ENCODE peak calls at places on chromosome 14, in ten cellular contexts. O is CD8-positive, alpha-beta T cell; T is progenitor cell of endocrine pancreas; J is cardiac muscle cell; A is mesothelial cell of epicardium; R is dorsolateral prefrontal cortex; S is Calu3; B is HFF-Myc; D is AG09319; C is MCF 10A. N is an unnamed sample.

GRCh38 chr14:89368490-89369477 is 48.2 kb downstream of the FOXN3 start:
- DNase-seq in J (peak; percentile 25), R (no peak), O (no peak), C (no peak), B (no peak), S (no peak), D (no peak), T (no peak), A (no peak), N (no peak)

GRCh38 chr14:74500417-74501134 is 7.0 kb downstream of the ISCA2 start:
- DNase-seq in S (no peak), J (no peak), A (no peak), R (no peak), C (no peak), T (no peak), O (no peak), D (no peak), B (no peak), N (no peak)

GRCh38 chr14:20343855-20344205 is 395 bp downstream of the PARP2 start:
- DNase-seq in T (no peak), C (no peak), O (no peak), A (no peak), D (no peak), B (no peak), S (no peak), J (no peak), R (no peak), N (no peak)

GRCh38 chr14:79011920-79012204 is 841.7 kb downstream of the NRXN3 start:
- DNase-seq in S (no peak), T (no peak), D (no peak), O (no peak), J (no peak), A (no peak), B (no peak), C (no peak), R (no peak), N (no peak)

GRCh38 chr14:59699422-59699821 is 122.8 kb upstream of the CCDC175 start:
- DNase-seq in S (no peak), R (no peak), T (no peak), A (no peak), J (no peak), D (no peak), C (no peak), O (no peak), B (no peak), N (no peak)

GRCh38 chr14:58133739-58134138 is 18.3 kb downstream of the ARMH4 start:
- DNase-seq in D (no peak), J (no peak), R (no peak), B (no peak), C (peak; percentile 43), O (no peak), T (no peak), A (no peak), S (no peak), N (no peak)

GRCh38 chr14:28784262-28785021 is 17.9 kb downstream of the FOXG1 start:
- DNase-seq in R (no peak), D (no peak), O (no peak), A (no peak), B (no peak), C (no peak), S (no peak), T (no peak), J (no peak), N (no peak)

GRCh38 chr14:49485290-49485689 is 100.9 kb downstream of the RPS29 start:
- DNase-seq in C (no peak), D (no peak), O (no peak), J (no peak), S (no peak), T (no peak), A (no peak), B (no peak), R (no peak), N (no peak)

GRCh38 chr14:60164717-60165546 is at the start of gene DHRS7:
- DNase-seq in S (peak; percentile 82), B (no peak), R (peak; percentile 89), A (peak; percentile 78), D (peak; percentile 57), O (peak; percentile 81), T (peak; percentile 72), C (peak; percentile 79), J (peak; percentile 87), N (peak; percentile 71)

GRCh38 chr14:102042699-102043098 is 44.1 kb downstream of the HSP90AA1 start:
- DNase-seq in B (no peak), T (no peak), R (no peak), J (no peak), D (no peak), C (no peak), S (no peak), A (no peak), O (no peak), N (no peak)

GRCh38 chr14:91509083-91509877 is 830 bp downstream of the PPP4R3A start:
- DNase-seq in A (peak; percentile 53), B (no peak), R (peak; percentile 57), S (peak; percentile 37), J (peak; percentile 63), T (peak; percentile 26), O (peak; percentile 67), C (peak; percentile 37), D (no peak), N (peak; percentile 18)

GRCh38 chr14:75126121-75126544 is 715 bp downstream of the NEK9 start:
- DNase-seq in D (no peak), T (no peak), C (no peak), B (no peak), R (no peak), A (no peak), S (no peak), O (no peak), J (no peak), N (no peak)

GRCh38 chr14:76918751-76919421 is 92.7 kb downstream of the LRRC74A start:
- DNase-seq in R (peak; percentile 88), J (peak; percentile 58), O (no peak), A (peak; percentile 81), T (no peak), D (peak; percentile 99), C (peak; percentile 98), S (peak; percentile 92), B (peak; percentile 93), N (no peak)

GRCh38 chr14:96263347-96264199 is 7.6 kb downstream of the BDKRB1 start:
- DNase-seq in J (no peak), T (no peak), B (no peak), D (no peak), O (no peak), S (no peak), R (no peak), C (no peak), A (no peak), N (no peak)

GRCh38 chr14:21825147-21825743 is 151.6 kb upstream of the OR4E1 start:
- DNase-seq in J (peak; percentile 53), S (peak; percentile 20), O (no peak), T (no peak), D (no peak), C (peak; percentile 52), R (no peak), A (no peak), B (no peak), N (peak; percentile 4)
- TF ChIP-seq CTCF in J (peak; percentile 51), S (peak; percentile 23), O (peak; percentile 66), T (peak; percentile 64), D (no peak), C (peak; percentile 37), R (no peak), A (peak; percentile 10), B (peak; percentile 14), N (peak; percentile 62)

GRCh38 chr14:25233613-25234012 is 183.7 kb upstream of the STXBP6 start:
- DNase-seq in R (no peak), A (no peak), C (no peak), D (no peak), S (no peak), J (no peak), B (no peak), T (no peak), O (no peak), N (no peak)

GRCh38 chr14:25239170-25239569 is 189.2 kb upstream of the STXBP6 start:
- DNase-seq in B (no peak), O (no peak), C (no peak), R (no peak), J (no peak), S (no peak), A (no peak), D (no peak), T (no peak), N (no peak)

DNA sequence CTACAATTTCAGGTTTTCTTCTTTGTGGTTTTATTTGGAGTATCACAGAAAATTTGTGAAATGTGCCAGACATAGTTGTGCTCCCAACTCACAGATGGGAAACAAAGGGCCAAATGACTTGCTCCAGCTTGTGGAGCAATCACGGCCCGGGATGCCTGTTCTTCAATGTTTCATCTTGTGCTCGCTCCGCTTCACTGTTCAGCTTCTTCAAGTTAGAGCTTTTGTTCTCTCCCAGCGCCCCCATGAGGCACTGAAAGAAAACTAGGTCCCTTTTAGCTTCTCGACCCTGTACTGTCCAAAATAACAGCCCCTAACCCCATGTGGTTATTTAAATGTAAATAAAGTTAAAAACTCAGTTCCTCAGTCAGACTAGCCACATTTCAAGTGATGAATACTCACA is 187.9 kb upstream of the STXBP6 start:
- DNase-seq in S (peak; percentile 18), D (no peak), B (no peak), A (no peak), T (no peak), O (no peak), J (peak; percentile 40), R (no peak), C (no peak), N (no peak)
- TF ChIP-seq CTCF in S (no peak), D (no peak), B (peak; percentile 43), A (no peak), T (peak; percentile 48), O (no peak), J (peak; percentile 26), R (peak; percentile 29), C (no peak), N (peak; percentile 46)

DNA sequence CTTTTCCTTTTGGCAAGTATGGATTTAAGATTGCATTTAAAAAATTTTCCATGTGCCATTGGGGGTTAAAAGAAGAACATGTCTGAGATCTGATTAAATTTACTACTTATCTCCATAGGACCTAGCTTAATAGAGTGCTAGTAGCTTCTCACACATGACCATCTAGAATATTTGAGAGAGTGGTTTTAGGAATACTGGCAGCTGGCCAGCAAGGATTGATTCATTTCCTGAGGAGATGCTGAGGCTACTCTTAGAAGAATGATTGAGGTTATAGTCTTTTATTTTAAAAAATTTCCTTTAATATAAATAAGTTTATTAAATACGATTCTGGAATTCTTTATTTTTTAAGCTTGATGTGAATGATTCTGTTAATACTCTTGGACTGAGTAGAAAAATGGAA is 56.2 kb downstream of the MIPOL1 start:
- DNase-seq in R (no peak), O (no peak), S (peak; percentile 55), D (peak; percentile 14), T (no peak), A (no peak), B (peak; percentile 40), C (peak; percentile 81), J (no peak), N (no peak)
- TF ChIP-seq CTCF in R (no peak), O (no peak), S (no peak), D (no peak), T (no peak), A (no peak), B (no peak), C (no peak), J (no peak), N (no peak)

DNA sequence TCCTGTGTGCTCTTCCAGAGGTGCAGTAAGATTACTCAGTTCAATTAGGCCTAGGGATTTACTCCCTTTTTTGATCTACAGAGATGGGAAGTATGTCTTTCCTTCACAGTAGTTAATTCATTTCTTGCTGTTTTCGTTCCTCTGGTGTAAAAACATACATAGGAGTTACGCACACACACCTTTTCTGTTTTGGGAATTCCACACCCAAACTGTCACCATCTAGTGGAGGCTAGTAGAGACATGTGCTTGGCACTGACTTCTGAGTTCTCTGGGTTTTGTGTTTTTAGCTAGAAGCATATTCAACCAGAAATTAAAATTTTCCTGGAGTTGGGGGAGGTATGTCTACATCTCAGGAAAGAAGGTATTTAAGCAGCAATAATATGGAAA is 1.4 kb downstream of the SUSD6 start:
- DNase-seq in C (peak; percentile 61), O (no peak), D (no peak), S (no peak), J (no peak), B (no peak), A (no peak), R (no peak), T (no peak), N (no peak)
- TF ChIP-seq CTCF in C (peak; percentile 18), O (no peak), D (peak; percentile 24), S (no peak), J (peak; percentile 26), B (no peak), A (no peak), R (no peak), T (peak; percentile 37), N (no peak)